ENCODE peak calls at places on chromosomes 16 and 17, in four cellular contexts. One of them, this sample, is unnamed. For H3K36me3, the result is how much of the 10 kb centered on the place peaks cover.

GRCh38 chr16:2172688-2173335 is 17.2 kb downstream of the TRAF7 start:
- DNase-seq in K562: no peak
- DNase-seq in GM12878: no peak
- DNase-seq in H1: no peak
- DNase-seq in this sample: no peak

GRCh38 chr17:48873696-48874443 is 18.7 kb upstream of the ATP5MC1 start:
- DNase-seq in H1: no peak
- DNase-seq in K562: no peak
- DNase-seq in GM12878: no peak
- DNase-seq in this sample: no peak

GRCh38 chr16:85935957-85936760 is 37.2 kb downstream of the IRF8 start:
- DNase-seq in K562: no peak
- DNase-seq in H1: no peak
- DNase-seq in GM12878: peak
- DNase-seq in this sample: no peak

GRCh38 chr16:28098959-28099945 is 35.7 kb upstream of the GSG1L start:
- DNase-seq in H1: no peak
- DNase-seq in K562: no peak
- DNase-seq in GM12878: no peak
- DNase-seq in this sample: no peak

GRCh38 chr16:15725641-15726240 is 75.7 kb downstream of the NDE1 start:
- DNase-seq in GM12878: no peak
- DNase-seq in K562: no peak
- DNase-seq in H1: no peak
- DNase-seq in this sample: no peak

GRCh38 chr17:76150712-76151622 is 9.9 kb upstream of the FOXJ1 start:
- DNase-seq in K562: no peak
- DNase-seq in H1: no peak
- DNase-seq in GM12878: no peak
- DNase-seq in this sample: no peak

GRCh38 chr16:75402174-75402820 is 31.0 kb downstream of the CFDP1 start:
- DNase-seq in H1: no peak
- DNase-seq in K562: no peak
- DNase-seq in GM12878: no peak
- DNase-seq in this sample: no peak

GRCh38 chr16:62225675-62226074 is 189.4 kb upstream of the CDH8 start:
- DNase-seq in K562: peak
- DNase-seq in H1: peak
- DNase-seq in GM12878: peak
- DNase-seq in this sample: peak

GRCh38 chr17:50909765-50910661 is 43.9 kb upstream of the TOB1 start:
- DNase-seq in K562: no peak
- DNase-seq in H1: no peak
- DNase-seq in GM12878: no peak
- DNase-seq in this sample: no peak

GRCh38 chr16:1011316-1012082 is 29.9 kb downstream of the SOX8 start:
- DNase-seq in K562: no peak
- DNase-seq in GM12878: no peak
- DNase-seq in H1: no peak
- DNase-seq in this sample: no peak

GRCh38 chr17:80292557-80292956 is 31.9 kb downstream of the RNF213 start:
- DNase-seq in H1: no peak
- DNase-seq in K562: peak
- DNase-seq in GM12878: no peak
- DNase-seq in this sample: no peak
- H3K36me3 ChIP-seq in H1: half or more
- H3K36me3 ChIP-seq in K562: half or more
- H3K36me3 ChIP-seq in GM12878: under half
- H3K36me3 ChIP-seq in this sample: half or more

GRCh38 chr17:3043737-3044365 is 19.6 kb downstream of the OR1D5 start:
- DNase-seq in K562: peak
- DNase-seq in GM12878: no peak
- DNase-seq in H1: peak
- DNase-seq in this sample: no peak
- TF ChIP-seq NRF1 in K562: no peak
- TF ChIP-seq NRF1 in GM12878: no peak
- TF ChIP-seq NRF1 in H1: no peak
- TF ChIP-seq NRF1 in this sample: no peak

GRCh38 chr16:89107209-89107582 is 13.5 kb downstream of the ACSF3 start:
- DNase-seq in GM12878: no peak
- DNase-seq in K562: no peak
- DNase-seq in H1: no peak
- DNase-seq in this sample: no peak
- H3K36me3 ChIP-seq in GM12878: under half
- H3K36me3 ChIP-seq in K562: half or more
- H3K36me3 ChIP-seq in H1: under half
- H3K36me3 ChIP-seq in this sample: half or more

DNA sequence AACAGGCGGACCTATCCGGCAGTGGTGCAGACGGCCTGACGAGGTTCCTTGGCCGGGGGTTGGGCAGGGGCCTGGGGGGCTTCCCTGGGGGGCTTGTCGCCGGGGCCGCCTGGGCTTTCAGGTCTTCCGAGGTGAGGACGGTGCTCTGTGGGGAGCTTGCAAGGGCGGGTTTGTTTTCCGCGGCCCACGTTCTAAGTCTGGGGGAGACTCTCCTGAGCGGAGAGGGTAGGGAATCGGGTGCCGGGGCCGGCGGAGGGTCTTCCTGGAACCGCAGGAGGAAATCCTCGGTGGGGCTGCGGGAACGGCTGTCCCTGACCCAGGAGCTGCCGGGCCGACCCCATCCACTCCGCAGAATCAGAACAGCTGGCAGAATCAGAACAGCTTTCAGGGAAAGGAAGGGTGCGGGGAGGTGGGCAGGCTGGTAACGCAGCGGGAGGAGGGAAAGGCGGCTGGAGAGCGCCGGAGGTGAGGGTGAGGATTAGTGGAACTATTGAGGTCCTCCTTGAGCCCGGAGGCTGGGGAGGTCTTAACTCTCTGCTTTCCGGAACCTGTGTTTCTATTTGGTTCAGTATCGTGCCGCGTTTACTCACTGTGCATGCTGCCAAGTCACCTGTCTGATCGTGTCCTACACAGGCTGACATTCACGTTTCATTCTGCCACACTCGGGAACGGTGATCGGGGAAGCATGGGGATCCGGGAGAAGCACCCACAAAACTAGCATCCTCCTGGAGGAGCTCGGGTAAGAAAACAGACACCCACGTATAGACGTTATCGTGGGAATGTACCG is 28.9 kb downstream of the CPSF4L start:
- DNase-seq in K562: peak
- DNase-seq in H1: no peak
- DNase-seq in GM12878: no peak
- DNase-seq in this sample: no peak
- TF ChIP-seq NRF1 in K562: no peak
- TF ChIP-seq NRF1 in H1: no peak
- TF ChIP-seq NRF1 in GM12878: no peak
- TF ChIP-seq NRF1 in this sample: no peak

GRCh38 chr17:41976142-41976768 is 9.7 kb downstream of the CNP start:
- DNase-seq in GM12878: no peak
- DNase-seq in K562: no peak
- DNase-seq in H1: no peak
- DNase-seq in this sample: no peak

GRCh38 chr17:41974031-41974430 is 7.4 kb downstream of the CNP start:
- DNase-seq in GM12878: no peak
- DNase-seq in K562: no peak
- DNase-seq in H1: no peak
- DNase-seq in this sample: no peak

GRCh38 chr17:41975099-41976083 is 8.8 kb downstream of the CNP start:
- DNase-seq in H1: no peak
- DNase-seq in K562: no peak
- DNase-seq in GM12878: no peak
- DNase-seq in this sample: no peak

GRCh38 chr17:41973457-41973856 is 6.9 kb downstream of the CNP start:
- DNase-seq in H1: no peak
- DNase-seq in K562: no peak
- DNase-seq in GM12878: no peak
- DNase-seq in this sample: no peak

GRCh38 chr17:41974658-41975057 is 8.1 kb downstream of the CNP start:
- DNase-seq in GM12878: no peak
- DNase-seq in H1: no peak
- DNase-seq in K562: no peak
- DNase-seq in this sample: no peak
- H3K36me3 ChIP-seq in GM12878: under half
- H3K36me3 ChIP-seq in H1: half or more
- H3K36me3 ChIP-seq in K562: half or more
- H3K36me3 ChIP-seq in this sample: under half

GRCh38 chr17:34081269-34081668 is 173.8 kb upstream of the CCL2 start:
- DNase-seq in GM12878: no peak
- DNase-seq in K562: peak
- DNase-seq in H1: peak
- DNase-seq in this sample: no peak
- TF ChIP-seq NRF1 in GM12878: no peak
- TF ChIP-seq NRF1 in K562: no peak
- TF ChIP-seq NRF1 in H1: no peak
- TF ChIP-seq NRF1 in this sample: no peak

GRCh38 chr17:65020284-65020683 is 36.3 kb downstream of the GNA13 start:
- DNase-seq in K562: no peak
- DNase-seq in GM12878: no peak
- DNase-seq in H1: no peak
- DNase-seq in this sample: no peak
- H3K36me3 ChIP-seq in K562: under half
- H3K36me3 ChIP-seq in GM12878: under half
- H3K36me3 ChIP-seq in H1: under half
- H3K36me3 ChIP-seq in this sample: under half

GRCh38 chr16:88842308-88842756 is 14.4 kb downstream of the GALNS start:
- DNase-seq in H1: no peak
- DNase-seq in GM12878: no peak
- DNase-seq in K562: no peak
- DNase-seq in this sample: no peak
- TF ChIP-seq NRF1 in H1: no peak
- TF ChIP-seq NRF1 in GM12878: no peak
- TF ChIP-seq NRF1 in K562: no peak
- TF ChIP-seq NRF1 in this sample: no peak

DNA sequence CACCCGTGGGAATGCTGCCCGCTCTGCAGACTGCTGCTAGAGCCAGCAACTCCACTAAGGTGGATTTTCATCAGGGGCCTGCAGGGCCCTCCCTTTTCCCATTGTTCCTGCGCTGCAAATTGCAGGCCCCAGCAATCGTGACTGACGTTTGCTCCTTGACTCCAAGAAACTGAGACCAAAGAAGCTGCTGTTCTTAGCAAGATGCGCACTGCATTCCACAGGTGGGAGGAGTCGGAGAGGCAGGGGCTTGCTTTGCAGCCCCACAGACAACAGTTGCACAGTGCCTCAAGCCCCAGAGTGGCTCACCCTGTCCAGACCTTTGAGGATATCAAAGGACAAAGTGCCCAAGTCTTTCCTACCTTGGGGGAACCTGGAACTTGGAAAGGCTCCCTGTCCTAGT is 25.0 kb downstream of the PLCD3 start:
- DNase-seq in K562: no peak
- DNase-seq in H1: no peak
- DNase-seq in GM12878: no peak
- DNase-seq in this sample: no peak
- H3K36me3 ChIP-seq in K562: half or more
- H3K36me3 ChIP-seq in H1: half or more
- H3K36me3 ChIP-seq in GM12878: under half
- H3K36me3 ChIP-seq in this sample: half or more

GRCh38 chr16:66585477-66586239 is 6.4 kb downstream of the CMTM2 start:
- DNase-seq in GM12878: no peak
- DNase-seq in K562: no peak
- DNase-seq in H1: no peak
- DNase-seq in this sample: no peak

GRCh38 chr16:66581246-66581952 is 2.1 kb downstream of the CMTM2 start:
- DNase-seq in GM12878: no peak
- DNase-seq in K562: no peak
- DNase-seq in H1: no peak
- DNase-seq in this sample: no peak

GRCh38 chr16:66578596-66579531 is at the start of gene CMTM2:
- DNase-seq in H1: peak
- DNase-seq in K562: no peak
- DNase-seq in GM12878: no peak
- DNase-seq in this sample: no peak

GRCh38 chr16:66576306-66576705 is 3.0 kb upstream of the CMTM2 start:
- DNase-seq in GM12878: no peak
- DNase-seq in K562: no peak
- DNase-seq in H1: no peak
- DNase-seq in this sample: no peak

DNA sequence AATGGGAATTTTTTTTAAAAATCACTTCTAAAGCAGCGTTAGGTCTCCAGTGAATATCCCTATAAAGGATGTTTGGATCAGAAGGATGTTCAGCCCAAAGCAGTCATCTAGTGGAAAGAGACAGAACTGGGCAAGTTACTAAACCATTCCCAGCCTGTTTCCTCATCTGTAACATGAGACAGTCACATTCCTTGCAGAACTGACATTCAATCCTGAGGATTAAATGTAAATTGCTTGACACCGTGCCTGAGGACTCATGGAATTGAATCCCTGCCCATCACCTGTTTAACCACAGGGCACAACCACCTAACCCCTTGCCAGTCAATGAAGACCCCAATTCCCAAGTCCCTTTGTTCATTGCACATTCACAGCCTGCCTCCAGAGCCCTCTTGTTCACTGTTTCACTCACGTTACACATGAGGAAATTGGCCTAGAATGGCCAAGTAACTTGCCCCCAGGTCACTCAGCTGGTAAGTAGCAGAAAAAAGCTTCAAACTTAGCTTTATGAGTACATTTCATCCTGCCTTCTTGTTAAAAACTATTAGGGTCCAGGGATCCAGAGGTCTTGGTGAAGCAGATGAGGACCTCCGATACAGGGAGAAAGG is 1.4 kb downstream of the CMTM2 start:
- DNase-seq in GM12878: no peak
- DNase-seq in K562: no peak
- DNase-seq in H1: no peak
- DNase-seq in this sample: no peak
- TF ChIP-seq NRF1 in GM12878: no peak
- TF ChIP-seq NRF1 in K562: no peak
- TF ChIP-seq NRF1 in H1: no peak
- TF ChIP-seq NRF1 in this sample: no peak